ENCODE peak calls at places on chromosomes 2 and 18, in seven cellular contexts. Z is kidney, F is heart right ventricle, J is mammary epithelial cell, L is left ventricle myocardium inferior, A is thoracic aorta, E is dorsolateral prefrontal cortex. N is an unnamed sample.

GRCh38 chr2:169867579-169867978 is 40.3 kb downstream of the UBR3 start:
- DNase-seq in Z (no peak), F (no peak), J (no peak), L (no peak), A (no peak), E (no peak), N (no peak)

GRCh38 chr2:88038263-88039105 is 17.1 kb downstream of the KRCC1 start:
- DNase-seq in Z (no peak), F (no peak), J (peak), L (no peak), A (no peak), E (no peak), N (no peak)

GRCh38 chr2:163155279-163155883 is 316.8 kb upstream of the KCNH7 start:
- DNase-seq in Z (no peak), F (no peak), J (peak), L (no peak), A (no peak), E (no peak), N (no peak)

GRCh38 chr2:20430035-20430434 is 16.8 kb upstream of the RHOB start:
- DNase-seq in Z (no peak), F (no peak), J (no peak), L (no peak), A (no peak), E (no peak), N (no peak)

GRCh38 chr2:127067620-127068350 is 39.2 kb downstream of the BIN1 start:
- DNase-seq in Z (peak), F (peak), J (peak), L (peak), A (no peak), E (peak), N (peak)

GRCh38 chr2:73841912-73842738 is 13.4 kb downstream of the STAMBP start:
- DNase-seq in Z (no peak), F (no peak), J (no peak), L (no peak), A (no peak), E (no peak), N (no peak)

GRCh38 chr2:127400897-127401756 is 13.4 kb upstream of the MAP3K2 start:
- DNase-seq in Z (peak), F (no peak), J (peak), L (no peak), A (no peak), E (no peak), N (no peak)

GRCh38 chr2:101300164-101300563 is 8.3 kb downstream of the RNF149 start:
- DNase-seq in Z (no peak), F (no peak), J (no peak), L (no peak), A (no peak), E (no peak), N (no peak)

GRCh38 chr18:11799066-11799465 is 52.1 kb upstream of the CHMP1B start:
- DNase-seq in Z (no peak), F (no peak), J (no peak), L (no peak), A (no peak), E (no peak), N (no peak)

GRCh38 chr2:27888790-27889189 is 1.4 kb downstream of the RBKS start:
- DNase-seq in Z (no peak), F (no peak), J (no peak), L (no peak), A (no peak), E (no peak), N (no peak)

GRCh38 chr2:126945118-126945517 is 46.4 kb downstream of the TEX51 start:
- DNase-seq in Z (no peak), F (no peak), J (no peak), L (no peak), A (no peak), E (no peak), N (no peak)

GRCh38 chr2:28768952-28769351 is 17.3 kb downstream of the PPP1CB start:
- DNase-seq in Z (no peak), F (no peak), J (no peak), L (no peak), A (no peak), E (no peak), N (no peak)

GRCh38 chr2:172427256-172427989 is at the start of gene ITGA6:
- DNase-seq in Z (peak), F (peak), J (peak), L (peak), A (no peak), E (peak), N (peak)

GRCh38 chr18:79454034-79454735 is 58.5 kb downstream of the NFATC1 start:
- DNase-seq in Z (no peak), F (peak), J (no peak), L (peak), A (no peak), E (no peak), N (no peak)

GRCh38 chr18:36758001-36758400 is 70.8 kb downstream of the TPGS2 start:
- DNase-seq in Z (no peak), F (no peak), J (no peak), L (no peak), A (no peak), E (no peak), N (no peak)

GRCh38 chr2:70214958-70215357 is 24.1 kb upstream of the C2orf42 start:
- DNase-seq in Z (no peak), F (no peak), J (no peak), L (no peak), A (no peak), E (no peak), N (no peak)

GRCh38 chr2:238456966-238457926 is 30.5 kb downstream of the ASB1 start:
- DNase-seq in Z (no peak), F (no peak), J (no peak), L (no peak), A (no peak), E (no peak), N (no peak)

GRCh38 chr18:77106331-77106730 is 26.3 kb downstream of the MBP start:
- DNase-seq in Z (peak), F (no peak), J (no peak), L (no peak), A (no peak), E (no peak), N (no peak)

GRCh38 chr2:172900871-172901270 is 165.2 kb downstream of the RAPGEF4 start:
- DNase-seq in Z (no peak), F (no peak), J (no peak), L (no peak), A (no peak), E (no peak), N (no peak)

GRCh38 chr2:207767461-207768167 is 2.1 kb downstream of the FZD5 start:
- DNase-seq in Z (peak), F (no peak), J (peak), L (peak), A (no peak), E (peak), N (peak)

GRCh38 chr2:214481204-214481603 is 70.3 kb downstream of the VWC2L start:
- DNase-seq in Z (no peak), F (no peak), J (no peak), L (no peak), A (no peak), E (no peak), N (no peak)

GRCh38 chr2:127612111-127612822 is 33.7 kb upstream of the GPR17 start:
- DNase-seq in Z (no peak), F (no peak), J (no peak), L (no peak), A (no peak), E (peak), N (no peak)

GRCh38 chr2:148998162-148998830 is 40.2 kb upstream of the LYPD6B start:
- DNase-seq in Z (no peak), F (peak), J (no peak), L (no peak), A (no peak), E (no peak), N (no peak)

GRCh38 chr2:133346654-133347053 is 221.6 kb downstream of the NCKAP5 start:
- DNase-seq in Z (no peak), F (no peak), J (peak), L (no peak), A (no peak), E (peak), N (no peak)

GRCh38 chr2:62724886-62725711 is 19.6 kb downstream of the EHBP1 start:
- DNase-seq in Z (no peak), F (no peak), J (no peak), L (peak), A (no peak), E (peak), N (peak)

GRCh38 chr2:188734688-188735087 is 239.5 kb upstream of the COL3A1 start:
- DNase-seq in Z (no peak), F (no peak), J (no peak), L (no peak), A (no peak), E (no peak), N (no peak)

GRCh38 chr2:69965756-69966447 is 4.5 kb upstream of the ASPRV1 start:
- DNase-seq in Z (peak), F (no peak), J (peak), L (no peak), A (no peak), E (no peak), N (no peak)

GRCh38 chr2:44933434-44933951 is 8.0 kb upstream of the SIX3 start:
- DNase-seq in Z (no peak), F (no peak), J (no peak), L (no peak), A (no peak), E (peak), N (no peak)

GRCh38 chr2:151410485-151410833 is 757 bp downstream of the RIF1 start:
- DNase-seq in Z (no peak), F (no peak), J (peak), L (peak), A (no peak), E (peak), N (no peak)

GRCh38 chr2:109448946-109449788 is 164.6 kb downstream of the SEPTIN10 start:
- DNase-seq in Z (no peak), F (peak), J (peak), L (peak), A (no peak), E (no peak), N (no peak)

GRCh38 chr2:109452318-109453305 is 161.2 kb downstream of the SEPTIN10 start:
- DNase-seq in Z (no peak), F (no peak), J (no peak), L (no peak), A (no peak), E (no peak), N (no peak)

GRCh38 chr2:109451671-109452070 is 162.1 kb downstream of the SEPTIN10 start:
- DNase-seq in Z (no peak), F (no peak), J (no peak), L (no peak), A (no peak), E (no peak), N (no peak)

GRCh38 chr2:109453596-109453995 is 160.2 kb downstream of the SEPTIN10 start:
- DNase-seq in Z (no peak), F (no peak), J (no peak), L (no peak), A (no peak), E (no peak), N (no peak)

GRCh38 chr2:109450574-109451265 is 163.0 kb downstream of the SEPTIN10 start:
- DNase-seq in Z (no peak), F (no peak), J (no peak), L (peak), A (no peak), E (no peak), N (no peak)
- TF ChIP-seq CTCF in Z (no peak), F (no peak), J (no peak), L (no peak), A (no peak), E (no peak), N (no peak)

DNA sequence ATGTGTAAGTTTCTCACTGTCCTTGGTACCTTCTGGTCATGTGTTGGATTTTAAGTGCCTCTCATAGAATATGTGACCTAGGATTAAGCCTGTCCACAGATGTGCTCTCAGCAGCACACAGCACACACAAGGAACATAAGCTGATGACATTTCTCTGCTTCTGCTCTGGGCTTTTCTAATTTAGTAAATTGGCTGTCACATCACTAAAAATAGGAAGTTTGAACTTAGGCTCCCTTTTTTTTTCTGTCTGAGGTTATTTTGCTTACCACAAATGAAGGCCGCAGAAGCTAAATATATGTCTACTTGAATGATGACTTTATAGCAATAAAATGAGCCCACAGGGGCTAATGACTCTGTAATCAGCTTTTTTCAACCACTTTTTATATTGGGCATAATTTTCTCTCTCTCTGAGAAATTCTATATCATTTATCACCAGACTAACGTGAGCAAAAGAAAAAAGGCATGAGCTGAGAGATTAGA is 150.2 kb upstream of the KLHL14 start:
- DNase-seq in Z (no peak), F (no peak), J (no peak), L (no peak), A (no peak), E (no peak), N (no peak)
- H3K27ac ChIP-seq in Z (no peak), F (no peak), J (no peak), L (no peak), A (no peak), E (no peak), N (no peak)

GRCh38 chr18:34880882-34881852 is 160.0 kb upstream of the MAPRE2 start:
- DNase-seq in Z (no peak), F (no peak), J (no peak), L (no peak), A (no peak), E (no peak), N (no peak)
- TF ChIP-seq CTCF in Z (no peak), F (no peak), J (peak), L (peak), A (no peak), E (peak), N (no peak)

GRCh38 chr2:66901344-66901743 is 466.4 kb downstream of the MEIS1 start:
- DNase-seq in Z (no peak), F (peak), J (no peak), L (no peak), A (no peak), E (no peak), N (no peak)

GRCh38 chr2:66897676-66898280 is 462.9 kb downstream of the MEIS1 start:
- DNase-seq in Z (no peak), F (no peak), J (no peak), L (no peak), A (no peak), E (no peak), N (no peak)

GRCh38 chr2:66897181-66897580 is 462.3 kb downstream of the MEIS1 start:
- DNase-seq in Z (no peak), F (no peak), J (no peak), L (no peak), A (no peak), E (no peak), N (no peak)

GRCh38 chr2:66899648-66900047 is 464.7 kb downstream of the MEIS1 start:
- DNase-seq in Z (no peak), F (no peak), J (no peak), L (no peak), A (no peak), E (no peak), N (no peak)

DNA sequence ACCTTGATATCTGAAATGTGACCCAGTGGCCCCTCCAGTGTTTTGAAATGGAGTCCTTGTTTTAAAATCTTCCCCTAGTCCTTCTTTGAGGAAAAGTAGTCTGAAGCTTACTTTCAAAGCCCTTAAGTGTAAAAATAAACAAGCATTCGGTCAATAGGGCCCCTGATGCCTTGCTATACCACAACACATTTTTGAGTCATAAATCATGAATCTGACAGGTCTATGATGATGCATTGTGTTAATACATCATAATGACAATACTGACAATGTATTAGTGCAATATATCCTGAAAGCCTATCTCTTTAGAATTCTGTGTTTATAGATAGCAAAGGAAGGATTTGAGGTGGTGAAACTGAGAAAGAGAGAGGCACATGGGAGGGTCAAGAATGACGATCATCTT is 464.2 kb downstream of the MEIS1 start:
- DNase-seq in Z (no peak), F (no peak), J (no peak), L (no peak), A (no peak), E (no peak), N (no peak)
- H3K27ac ChIP-seq in Z (no peak), F (no peak), J (no peak), L (no peak), A (no peak), E (no peak), N (no peak)

DNA sequence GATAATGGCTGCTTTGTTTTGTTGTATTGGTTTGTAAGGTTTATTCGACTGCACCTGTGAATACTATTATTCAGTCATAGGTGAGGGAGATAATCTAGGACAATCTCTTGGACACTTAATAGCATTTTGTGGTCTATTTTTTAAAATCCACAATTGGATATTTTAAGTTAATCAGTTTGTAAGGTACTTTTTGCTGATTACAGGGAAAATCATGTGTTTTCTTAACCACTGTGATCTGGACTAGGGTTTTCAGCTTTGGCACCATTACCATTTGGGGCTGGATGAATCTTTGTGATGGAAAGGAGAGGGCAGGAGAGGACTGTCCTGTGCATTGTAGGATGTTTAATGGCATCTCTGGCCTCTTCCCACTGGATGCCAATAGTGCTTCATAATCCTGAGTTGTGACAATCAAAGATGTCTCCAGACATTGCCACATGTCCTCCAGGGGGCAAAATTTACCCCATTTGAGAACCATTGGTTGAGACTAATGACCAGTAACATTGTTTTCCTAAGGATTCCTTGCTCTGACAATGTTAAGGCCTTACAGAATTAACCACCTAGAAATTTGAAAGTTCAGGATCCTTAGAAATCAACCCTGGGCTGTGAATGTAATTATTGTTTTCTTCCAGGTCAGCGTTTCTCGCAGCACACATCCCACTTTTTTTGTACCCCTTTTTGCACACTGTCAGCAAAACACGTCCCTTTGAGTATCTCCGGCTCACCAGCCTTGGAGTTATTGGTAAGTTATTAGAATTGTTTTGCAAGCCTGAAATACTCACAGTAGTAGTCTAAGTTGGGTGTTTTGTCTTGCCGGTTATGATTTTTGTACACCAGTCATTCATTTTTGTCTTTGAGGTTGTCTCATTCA is 15.6 kb downstream of the CNOT9 start:
- DNase-seq in Z (no peak), F (no peak), J (no peak), L (no peak), A (no peak), E (no peak), N (no peak)
- TF ChIP-seq CTCF in Z (no peak), F (no peak), J (peak), L (no peak), A (no peak), E (no peak), N (no peak)

DNA sequence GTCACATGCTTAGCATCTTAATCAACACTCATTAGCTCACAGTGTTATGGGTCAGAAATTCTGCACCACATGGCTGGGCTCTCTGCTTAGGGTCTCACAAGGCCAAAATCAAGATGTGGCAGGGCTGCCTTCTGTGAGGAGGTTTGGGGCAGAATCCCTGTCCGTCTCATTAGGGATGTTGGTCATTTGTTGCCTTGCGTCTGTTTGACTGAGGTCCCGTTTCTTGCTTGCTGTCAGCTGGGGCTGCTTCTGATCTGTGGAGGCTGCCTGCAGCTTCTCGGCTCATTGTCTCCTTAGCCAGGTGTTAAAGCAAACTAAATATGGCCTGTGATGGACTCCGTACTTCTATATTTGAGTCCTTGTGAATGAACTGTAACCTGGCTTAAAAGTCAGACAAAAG is 146.5 kb downstream of the NDUFA10 start:
- DNase-seq in Z (no peak), F (no peak), J (no peak), L (no peak), A (no peak), E (no peak), N (no peak)
- H3K27ac ChIP-seq in Z (no peak), F (no peak), J (no peak), L (no peak), A (no peak), E (no peak), N (no peak)

GRCh38 chr2:2237563-2237962 is 93.5 kb downstream of the MYT1L start:
- DNase-seq in Z (no peak), F (no peak), J (no peak), L (no peak), A (no peak), E (no peak), N (no peak)

GRCh38 chr2:2233171-2233826 is 97.8 kb downstream of the MYT1L start:
- DNase-seq in Z (no peak), F (no peak), J (no peak), L (no peak), A (no peak), E (no peak), N (no peak)

GRCh38 chr2:2229898-2230817 is 100.9 kb downstream of the MYT1L start:
- DNase-seq in Z (no peak), F (no peak), J (no peak), L (peak), A (no peak), E (peak), N (no peak)

GRCh38 chr2:2232167-2232566 is 98.9 kb downstream of the MYT1L start:
- DNase-seq in Z (no peak), F (no peak), J (no peak), L (no peak), A (no peak), E (no peak), N (no peak)

DNA sequence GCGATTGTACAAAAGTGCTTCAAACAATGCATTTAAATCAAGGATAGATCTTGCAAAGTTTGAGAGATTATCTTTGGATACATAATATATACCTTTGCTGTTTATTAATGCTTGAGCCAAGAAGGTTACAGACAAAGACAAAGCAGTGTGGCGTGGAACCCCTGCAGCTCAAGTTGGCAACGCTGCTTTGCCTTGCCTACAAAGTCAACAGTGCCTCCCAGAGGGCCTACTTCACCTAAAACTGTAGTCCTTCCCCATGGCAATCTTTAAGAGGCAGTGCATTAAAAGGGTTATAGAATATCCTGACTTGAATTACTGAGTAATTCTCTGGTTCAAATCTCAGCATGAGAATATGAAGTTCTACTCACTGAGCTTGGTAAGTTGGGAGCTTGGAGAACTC is 96.7 kb downstream of the MYT1L start:
- DNase-seq in Z (no peak), F (no peak), J (no peak), L (no peak), A (no peak), E (no peak), N (no peak)
- TF ChIP-seq CTCF in Z (no peak), F (no peak), J (no peak), L (no peak), A (no peak), E (no peak), N (no peak)

GRCh38 chr18:22560283-22560627 is 142.5 kb upstream of the CTAGE1 start:
- DNase-seq in Z (no peak), F (no peak), J (no peak), L (no peak), A (no peak), E (no peak), N (no peak)
- H3K27ac ChIP-seq in Z (no peak), F (peak), J (no peak), L (peak), A (peak), E (no peak), N (peak)